ENCODE peak calls at places on chromosomes 6 and 20, in eight cellular contexts. G, K, P, N, L, F, X and J are unnamed samples.

GRCh38 chr6:56757585-56757984 is 114.9 kb upstream of the DST start:
- DNase-seq in G (no peak), K (no peak), P (peak), N (peak), L (peak), F (no peak), X (no peak), J (no peak)

GRCh38 chr6:3139090-3139903 is 18.0 kb downstream of the TUBB2A start:
- DNase-seq in G (no peak), K (no peak), P (peak), N (peak), L (no peak), F (no peak), X (peak), J (no peak)

GRCh38 chr6:146905313-146905712 is 298.9 kb upstream of the STXBP5 start:
- DNase-seq in G (no peak), K (no peak), P (peak), N (peak), L (peak), F (no peak), X (no peak), J (no peak)

GRCh38 chr20:62768234-62768814 is 27.9 kb upstream of the MRGBP start:
- DNase-seq in G (no peak), K (no peak), P (no peak), N (no peak), L (no peak), F (no peak), X (no peak), J (no peak)

GRCh38 chr6:32222333-32223230 is 1.3 kb downstream of the NOTCH4 start:
- DNase-seq in G (no peak), K (no peak), P (no peak), N (no peak), L (peak), F (no peak), X (no peak), J (no peak)

GRCh38 chr6:169868458-169868857 is 117.0 kb downstream of the ERMARD start:
- DNase-seq in G (no peak), K (no peak), P (no peak), N (no peak), L (no peak), F (no peak), X (no peak), J (peak)

GRCh38 chr6:6772751-6773150 is 184.2 kb downstream of the LY86 start:
- DNase-seq in G (no peak), K (no peak), P (no peak), N (no peak), L (no peak), F (no peak), X (no peak), J (no peak)

GRCh38 chr20:15200139-15200538 is 862.7 kb upstream of the FLRT3 start:
- DNase-seq in G (no peak), K (no peak), P (no peak), N (no peak), L (peak), F (no peak), X (no peak), J (no peak)

GRCh38 chr6:43187821-43188220 is 5.8 kb downstream of the CUL9 start:
- DNase-seq in G (no peak), K (no peak), P (no peak), N (no peak), L (peak), F (no peak), X (no peak), J (no peak)

GRCh38 chr6:167817729-167818128 is 9.0 kb upstream of the AFDN start:
- DNase-seq in G (no peak), K (no peak), P (no peak), N (no peak), L (no peak), F (no peak), X (no peak), J (no peak)

GRCh38 chr6:4581468-4582420 is 194.5 kb upstream of the CDYL start:
- DNase-seq in G (no peak), K (no peak), P (peak), N (peak), L (no peak), F (no peak), X (no peak), J (no peak)

GRCh38 chr6:159473435-159473834 is 219.6 kb downstream of the SOD2 start:
- DNase-seq in G (no peak), K (no peak), P (no peak), N (no peak), L (no peak), F (no peak), X (no peak), J (no peak)